ENCODE peak calls at places on chromosomes 11 and 22, in seven cellular contexts. N, K, G, W, Q, B and L are unnamed samples.

GRCh38 chr11:12239396-12240298 is 129.3 kb downstream of the MICAL2 start:
- DNase-seq in N (no peak), W (peak; percentile 50), G (no peak), K (no peak), B (no peak), Q (no peak), L (no peak)

GRCh38 chr22:45268167-45268957 is 16.4 kb upstream of the UPK3A start:
- DNase-seq in N (peak; percentile 70), W (peak; percentile 12), B (peak; percentile 46), K (peak; percentile 40), G (peak; percentile 16), Q (no peak), L (no peak)

GRCh38 chr11:92711913-92712312 is 257.5 kb upstream of the MTNR1B start:
- DNase-seq in N (no peak), B (no peak), G (no peak), K (no peak), W (no peak), Q (peak; percentile 13), L (peak; percentile 33)

GRCh38 chr11:79564288-79564925 is 123.6 kb upstream of the TENM4 start:
- DNase-seq in N (no peak), W (no peak), Q (no peak), G (no peak), B (no peak), K (no peak), L (no peak)

GRCh38 chr22:39306456-39307361 is 12.7 kb downstream of the RPL3 start:
- DNase-seq in Q (no peak), G (no peak), W (peak; percentile 66), K (peak; percentile 36), N (no peak), B (no peak), L (no peak)

GRCh38 chr11:132177106-132177505 is 806.7 kb downstream of the NTM start:
- DNase-seq in N (no peak), B (peak; percentile 43), G (no peak), W (peak; percentile 57), K (no peak), Q (peak; percentile 56), L (peak; percentile 72)

GRCh38 chr22:19228174-19228573 is 49.6 kb upstream of the SLC25A1 start:
- DNase-seq in G (no peak), K (no peak), N (no peak), Q (no peak), W (no peak), B (no peak), L (no peak)

GRCh38 chr11:128715691-128716153 is 21.9 kb downstream of the FLI1 start:
- DNase-seq in Q (peak; percentile 66), N (no peak), B (no peak), K (no peak), G (no peak), W (no peak), L (peak; percentile 13)

GRCh38 chr11:16982809-16983208 is 31.4 kb downstream of the PLEKHA7 start:
- DNase-seq in Q (no peak), N (no peak), G (no peak), W (no peak), B (no peak), K (no peak), L (no peak)

GRCh38 chr11:65288706-65289536 is 25.7 kb upstream of the CDC42EP2 start:
- DNase-seq in G (no peak), Q (peak; percentile 84), K (peak; percentile 95), N (no peak), W (no peak), B (no peak), L (no peak)

GRCh38 chr11:74024630-74025029 is 15.7 kb upstream of the UCP3 start:
- DNase-seq in B (peak; percentile 47), G (no peak), N (peak; percentile 55), Q (peak; percentile 88), K (no peak), W (no peak), L (peak; percentile 73)

GRCh38 chr11:73760066-73760679 is 701 bp downstream of the RAB6A start:
- DNase-seq in W (peak; percentile 49), G (no peak), N (peak; percentile 75), Q (peak; percentile 30), B (peak; percentile 52), K (no peak), L (peak; percentile 50)

GRCh38 chr22:37661160-37661924 is 2.8 kb downstream of the PDXP start:
- DNase-seq in G (no peak), B (peak; percentile 71), Q (peak; percentile 78), K (peak; percentile 25), W (no peak), N (peak; percentile 39), L (peak; percentile 80)

GRCh38 chr11:2314136-2314524 is 12.3 kb downstream of the TSPAN32 start:
- DNase-seq in G (no peak), K (no peak), W (no peak), B (no peak), Q (no peak), N (peak; percentile 15), L (no peak)

GRCh38 chr22:42613869-42614268 is 814 bp downstream of the POLDIP3 start:
- DNase-seq in G (no peak), W (no peak), N (no peak), B (no peak), Q (peak; percentile 29), K (no peak), L (no peak)

GRCh38 chr11:68206211-68206610 is 6.9 kb downstream of the KMT5B start:
- DNase-seq in Q (peak; percentile 67), B (no peak), G (no peak), W (peak; percentile 88), K (peak; percentile 21), N (no peak), L (peak; percentile 75)

GRCh38 chr22:37618072-37618656 is 9.5 kb downstream of the GGA1 start:
- DNase-seq in W (no peak), B (no peak), G (no peak), K (no peak), N (no peak), Q (no peak), L (no peak)

GRCh38 chr11:15146271-15147003 is 31.7 kb downstream of the INSC start:
- DNase-seq in B (no peak), K (no peak), Q (peak; percentile 32), W (peak; percentile 9), N (no peak), G (no peak), L (peak; percentile 52)

GRCh38 chr22:40418366-40419201 is 48.2 kb downstream of the SGSM3 start:
- DNase-seq in G (no peak), W (no peak), K (peak; percentile 91), B (no peak), N (no peak), Q (no peak), L (no peak)

GRCh38 chr22:49562685-49563249 is 264.9 kb downstream of the BRD1 start:
- DNase-seq in N (no peak), K (no peak), Q (no peak), B (no peak), W (no peak), G (no peak), L (no peak)

GRCh38 chr11:83070044-83070877 is 1.4 kb downstream of the RAB30 start:
- DNase-seq in N (no peak), K (no peak), W (no peak), B (peak; percentile 39), G (no peak), Q (peak; percentile 84), L (peak; percentile 85)

GRCh38 chr11:19953909-19954308 is 206.4 kb downstream of the DBX1 start:
- DNase-seq in Q (peak; percentile 84), N (no peak), B (peak; percentile 69), G (no peak), K (no peak), W (peak; percentile 62), L (peak; percentile 94)

GRCh38 chr22:36379593-36380361 is 8.0 kb downstream of the MYH9 start:
- DNase-seq in N (peak; percentile 81), K (no peak), G (peak; percentile 42), Q (no peak), B (no peak), W (no peak), L (peak; percentile 64)

GRCh38 chr22:32565002-32565339 is 90.4 kb downstream of the FBXO7 start:
- DNase-seq in K (no peak), W (no peak), B (no peak), N (no peak), Q (no peak), G (no peak), L (no peak)

GRCh38 chr11:111557425-111558111 is 17.0 kb downstream of the LAYN start:
- DNase-seq in W (no peak), N (no peak), G (no peak), K (no peak), B (peak; percentile 65), Q (peak; percentile 98), L (peak; percentile 99)

GRCh38 chr11:640021-640706 is 3.1 kb downstream of the DRD4 start:
- DNase-seq in N (no peak), K (no peak), B (no peak), G (no peak), Q (no peak), W (no peak), L (no peak)

GRCh38 chr11:23605001-23605400 is 744.7 kb upstream of the CCDC179 start:
- DNase-seq in K (no peak), B (no peak), G (no peak), Q (peak; percentile 2), N (no peak), W (no peak), L (no peak)

GRCh38 chr22:21865041-21865440 is 2.4 kb downstream of the MAPK1 start:
- DNase-seq in G (no peak), W (no peak), K (no peak), B (peak; percentile 72), N (no peak), Q (peak; percentile 85), L (peak; percentile 86)

GRCh38 chr11:74316772-74317505 is 5.5 kb upstream of the P4HA3 start:
- DNase-seq in G (no peak), B (no peak), Q (peak; percentile 50), K (no peak), W (no peak), N (no peak), L (peak; percentile 71)

GRCh38 chr11:122984186-122985011 is 2.8 kb upstream of the BSX start:
- DNase-seq in W (no peak), G (no peak), N (no peak), Q (peak; percentile 26), K (no peak), B (no peak), L (peak; percentile 8)

GRCh38 chr11:76596652-76597051 is 73.9 kb downstream of the LRRC32 start:
- DNase-seq in W (no peak), B (no peak), N (no peak), K (no peak), G (no peak), Q (no peak), L (no peak)

GRCh38 chr11:123054301-123055065 is 7.5 kb downstream of the HSPA8 start:
- DNase-seq in N (no peak), K (peak; percentile 20), W (peak; percentile 86), G (no peak), Q (peak; percentile 67), B (peak; percentile 68), L (peak; percentile 66)